ENCODE peak calls at places on chromosomes 11 and 22, in four cellular contexts. R, O, V and Y are unnamed samples.

GRCh38 chr11:75565916-75566762 is 4.1 kb downstream of the SERPINH1 start:
- DNase-seq in R (no peak), O (no peak), V (no peak), Y (no peak)

GRCh38 chr11:65417702-65418430 is 4.7 kb upstream of the NEAT1 start:
- DNase-seq in O (no peak), R (peak), V (peak), Y (peak)

GRCh38 chr11:118705796-118706545 is 26.5 kb upstream of the TREH start:
- DNase-seq in R (no peak), V (no peak), O (no peak), Y (no peak)

GRCh38 chr11:45155058-45155551 is 8.7 kb downstream of the PRDM11 start:
- DNase-seq in O (no peak), R (no peak), V (peak), Y (peak)

GRCh38 chr11:94025695-94026394 is 4.7 kb downstream of the HEPHL1 start:
- DNase-seq in V (no peak), O (no peak), R (no peak), Y (no peak)

GRCh38 chr11:2750101-2750509 is 50.3 kb upstream of the KCNQ1OT1 start:
- DNase-seq in R (no peak), O (no peak), V (no peak), Y (peak)

GRCh38 chr11:119764108-119764874 is 35.3 kb upstream of the NECTIN1 start:
- DNase-seq in V (peak), R (no peak), O (no peak), Y (no peak)

GRCh38 chr11:73176145-73176891 is 34.2 kb upstream of the FCHSD2 start:
- DNase-seq in R (no peak), O (no peak), V (no peak), Y (no peak)

GRCh38 chr11:10318527-10318802 is 13.6 kb downstream of the ADM start:
- DNase-seq in V (no peak), R (no peak), O (no peak), Y (no peak)

GRCh38 chr11:110003426-110003825 is 89.8 kb upstream of the ZC3H12C start:
- DNase-seq in R (no peak), V (no peak), O (no peak), Y (no peak)

GRCh38 chr22:39029227-39029626 is 8.3 kb downstream of the APOBEC3D start:
- DNase-seq in R (no peak), O (no peak), V (no peak), Y (no peak)

GRCh38 chr22:25083414-25084166 is 116.1 kb upstream of the CRYBB3 start:
- DNase-seq in O (no peak), V (no peak), R (no peak), Y (no peak)

GRCh38 chr11:105975128-105975527 is 46.9 kb downstream of the MSANTD4 start:
- DNase-seq in V (no peak), R (peak), O (no peak), Y (no peak)

GRCh38 chr11:10918698-10919097 is 60.8 kb upstream of the ZBED5 start:
- DNase-seq in V (no peak), R (no peak), O (no peak), Y (no peak)

GRCh38 chr11:78991681-78992080 is 417.0 kb upstream of the NARS2 start:
- DNase-seq in R (peak), O (no peak), V (no peak), Y (no peak)

GRCh38 chr11:78995166-78995565 is 420.5 kb upstream of the NARS2 start:
- DNase-seq in R (no peak), O (no peak), V (no peak), Y (no peak)

GRCh38 chr11:78993800-78994430 is 419.3 kb upstream of the NARS2 start:
- DNase-seq in O (no peak), V (no peak), R (peak), Y (no peak)
- H3K27ac ChIP-seq in O (no peak), V (no peak), R (no peak), Y (no peak)

GRCh38 chr11:43376594-43376993 is 17.9 kb downstream of the TTC17 start:
- DNase-seq in R (peak), O (no peak), V (no peak), Y (no peak)
- H3K27ac ChIP-seq in R (no peak), O (no peak), V (no peak), Y (no peak)

DNA sequence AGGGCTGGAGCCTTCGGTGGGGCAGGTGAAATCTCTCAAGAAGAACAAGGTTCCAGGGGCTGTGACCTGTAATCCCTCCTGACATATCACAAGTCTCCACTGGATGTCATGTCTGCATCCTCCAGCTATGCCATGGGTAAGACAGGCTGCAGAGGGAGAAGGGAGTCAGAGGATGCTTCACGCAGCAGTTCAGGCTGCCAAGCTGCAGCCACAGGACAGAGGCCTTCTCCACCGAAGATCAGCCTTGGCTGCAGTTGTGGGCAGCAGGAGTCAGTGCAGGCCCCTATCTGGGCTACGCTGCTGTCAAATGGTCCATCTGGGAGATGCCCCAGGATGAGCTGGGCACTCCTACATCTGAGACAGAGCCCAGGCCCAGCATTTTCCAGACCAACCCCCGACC is 25.0 kb downstream of the DKK3 start:
- DNase-seq in V (no peak), O (no peak), R (no peak), Y (no peak)
- H3K27ac ChIP-seq in V (peak), O (no peak), R (no peak), Y (peak)

GRCh38 chr11:107924306-107924705 is 3.9 kb upstream of the RAB39A start:
- DNase-seq in O (no peak), V (no peak), R (no peak), Y (no peak)
- H3K27ac ChIP-seq in O (no peak), V (no peak), R (no peak), Y (no peak)

DNA sequence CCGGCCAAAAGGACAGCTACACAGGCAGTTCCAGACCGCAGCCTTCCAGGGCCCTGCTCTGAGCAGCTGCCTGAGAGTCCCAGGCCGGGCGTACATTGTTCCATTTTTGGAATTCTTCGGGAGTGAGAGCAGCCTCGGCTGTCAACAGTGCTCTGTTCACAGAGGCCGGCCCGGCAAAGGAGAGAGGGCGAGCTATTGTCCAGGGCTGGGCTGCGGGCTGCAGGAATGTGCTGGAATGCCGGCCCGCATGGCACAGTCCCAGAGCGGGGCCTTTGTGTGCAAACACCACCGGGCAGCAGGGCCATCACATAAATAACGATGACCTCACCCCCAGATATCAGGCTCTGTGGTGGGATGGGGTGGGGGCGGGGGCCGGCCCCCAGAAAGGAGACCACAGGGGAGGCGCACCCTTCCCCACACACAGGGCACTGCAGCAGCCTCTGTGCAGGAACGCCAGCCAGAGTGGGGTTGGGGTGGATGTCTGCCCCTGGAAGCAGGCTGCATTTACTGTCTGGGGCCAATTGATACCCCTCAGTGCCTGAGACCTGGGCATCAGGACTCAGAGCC is 15.8 kb downstream of the LINC01488 start:
- DNase-seq in R (peak), O (peak), V (peak), Y (peak)
- H3K27ac ChIP-seq in R (peak), O (peak), V (peak), Y (peak)

GRCh38 chr11:100739636-100740035 is 52.5 kb downstream of the ARHGAP42 start:
- DNase-seq in V (peak), O (no peak), R (peak), Y (no peak)
- H3K27ac ChIP-seq in V (peak), O (no peak), R (no peak), Y (peak)

GRCh38 chr11:35635933-35636332 is 17.7 kb downstream of the FJX1 start:
- DNase-seq in V (no peak), O (no peak), R (no peak), Y (no peak)

GRCh38 chr11:35632301-35632700 is 14.0 kb downstream of the FJX1 start:
- DNase-seq in O (no peak), R (no peak), V (no peak), Y (no peak)

GRCh38 chr11:35629511-35629910 is 11.3 kb downstream of the FJX1 start:
- DNase-seq in O (no peak), R (no peak), V (no peak), Y (no peak)

GRCh38 chr11:35629914-35630313 is 11.7 kb downstream of the FJX1 start:
- DNase-seq in V (no peak), O (no peak), R (peak), Y (no peak)

DNA sequence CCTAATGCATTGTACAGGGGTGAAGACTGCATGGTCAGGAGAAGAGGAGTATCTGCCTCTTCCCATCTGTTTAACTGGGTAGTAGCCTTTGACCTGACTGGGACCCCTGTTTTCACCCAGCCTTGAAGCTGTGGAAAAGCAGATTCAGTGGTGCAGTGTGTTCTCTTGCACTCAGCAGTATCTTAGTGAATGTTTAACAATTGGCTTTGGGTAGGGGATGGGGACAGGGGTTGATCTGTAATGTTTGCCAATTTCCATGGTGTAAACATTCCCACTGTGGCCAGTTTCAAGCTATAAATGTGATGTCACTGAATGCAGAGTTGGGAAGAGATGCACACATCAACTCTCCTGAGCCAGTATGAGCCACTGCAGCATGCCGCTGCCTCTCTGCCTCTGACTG is 15.6 kb downstream of the FJX1 start:
- DNase-seq in R (no peak), O (no peak), V (no peak), Y (no peak)
- H3K27ac ChIP-seq in R (no peak), O (no peak), V (no peak), Y (no peak)

DNA sequence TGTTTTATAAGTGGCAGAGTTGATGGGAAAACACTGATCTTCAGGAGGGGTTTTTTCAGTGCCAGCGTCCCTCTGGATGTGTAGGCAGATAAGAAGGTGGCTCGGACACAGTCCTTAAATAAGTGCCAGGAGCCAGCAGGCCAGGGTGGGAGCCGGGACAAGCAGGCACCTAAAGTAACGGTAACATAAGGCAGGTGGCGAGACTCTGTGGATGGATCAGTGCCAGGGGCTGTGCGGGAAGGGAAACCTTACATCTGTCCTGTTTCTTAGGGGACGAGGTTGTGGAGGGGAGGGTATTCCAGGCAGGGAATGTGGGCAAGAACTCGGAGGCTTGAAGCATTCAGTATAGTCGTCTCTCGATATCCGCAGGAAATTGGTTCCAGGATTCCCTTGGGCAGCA is 15.9 kb downstream of the BCR start:
- DNase-seq in R (no peak), O (no peak), V (no peak), Y (no peak)
- H3K27ac ChIP-seq in R (no peak), O (no peak), V (no peak), Y (no peak)

GRCh38 chr11:763549-764321 is 13.6 kb downstream of the GATD1 start:
- DNase-seq in R (no peak), V (no peak), O (no peak), Y (no peak)
- H3K27ac ChIP-seq in R (no peak), V (no peak), O (no peak), Y (no peak)